ENCODE peak calls at places on chromosomes 13 and 19, in seven cellular contexts. F is NCI-H1092 treated with DMSO at 0.1 percent for 48 hours; N is PC-3; X is NK-92 treated with Interleukin-12 subunit alpha and Interleukin-12 subunit beta, amount 100 ng/mL, for 24 hours; U is heart left ventricle; K is activated naive CD4-positive, alpha-beta T cell treated with Interleukin-2 at 50 U/mL for 16 hours; G is spleen. Z is an unnamed sample.

GRCh38 chr13:70087247-70087646 is 20.4 kb upstream of the ATXN8OS start:
- DNase-seq in X (no peak), U (no peak), G (no peak), F (no peak), K (no peak), N (no peak), Z (no peak)

GRCh38 chr19:5803441-5803751 is 1.5 kb upstream of the NRTN start:
- DNase-seq in U (no peak), N (no peak), F (no peak), K (no peak), G (no peak), X (no peak), Z (no peak)

GRCh38 chr13:26132756-26133155 is 80.9 kb upstream of the SHISA2 start:
- DNase-seq in N (peak), G (no peak), F (no peak), X (no peak), U (no peak), K (no peak), Z (no peak)

GRCh38 chr19:11675569-11675968 is 63.2 kb downstream of the ZNF823 start:
- DNase-seq in K (no peak), X (no peak), U (no peak), F (no peak), G (no peak), N (no peak), Z (no peak)

GRCh38 chr19:14052470-14052869 is 9.4 kb downstream of the PALM3 start:
- DNase-seq in F (no peak), K (no peak), X (no peak), U (no peak), N (no peak), G (no peak), Z (no peak)

GRCh38 chr13:33016414-33017409 is at the start of gene KL:
- DNase-seq in G (peak), U (peak), K (no peak), X (no peak), N (no peak), F (no peak), Z (no peak)

GRCh38 chr13:114115191-114115671 is 17.2 kb downstream of the RASA3 start:
- DNase-seq in K (peak), F (no peak), U (no peak), G (peak), X (no peak), N (peak), Z (no peak)

GRCh38 chr19:31263317-31263716 is 85.9 kb downstream of the TSHZ3 start:
- DNase-seq in G (no peak), K (no peak), F (no peak), X (no peak), N (no peak), U (no peak), Z (no peak)

GRCh38 chr13:84126671-84127171 is 244.4 kb upstream of the SLITRK1 start:
- DNase-seq in U (no peak), F (peak), G (peak), N (no peak), K (no peak), X (no peak), Z (peak)

GRCh38 chr19:35433448-35433847 is 14.6 kb upstream of the FFAR2 start:
- DNase-seq in N (no peak), U (no peak), F (no peak), X (no peak), K (no peak), G (no peak), Z (no peak)

GRCh38 chr13:34174671-34175145 is 356.8 kb downstream of the RFC3 start:
- DNase-seq in F (no peak), N (peak), G (no peak), K (no peak), X (no peak), U (no peak), Z (no peak)

GRCh38 chr19:1466018-1466460 is 13.0 kb downstream of the C19orf25 start:
- DNase-seq in F (no peak), G (peak), N (no peak), K (no peak), X (no peak), U (peak), Z (no peak)

GRCh38 chr13:99660101-99660500 is 158.8 kb downstream of the TM9SF2 start:
- DNase-seq in K (no peak), U (no peak), F (no peak), X (no peak), N (no peak), G (no peak), Z (no peak)

GRCh38 chr19:23283925-23284324 is 33.7 kb upstream of the ZNF724 start:
- DNase-seq in K (peak), F (peak), U (no peak), X (no peak), N (peak), G (no peak), Z (no peak)

GRCh38 chr13:73940098-73940497 is 194.1 kb downstream of the KLF12 start:
- DNase-seq in X (no peak), G (no peak), U (no peak), F (no peak), N (no peak), K (no peak), Z (no peak)

GRCh38 chr19:47133021-47133471 is 2.4 kb downstream of the SAE1 start:
- DNase-seq in F (no peak), X (no peak), U (no peak), K (no peak), N (no peak), G (no peak), Z (no peak)

GRCh38 chr13:87003265-87003664 is 667.9 kb upstream of the SLITRK5 start:
- DNase-seq in F (no peak), K (no peak), G (no peak), U (no peak), X (no peak), N (no peak), Z (no peak)

GRCh38 chr13:51125495-51126226 is 14.6 kb upstream of the C13orf42 start:
- DNase-seq in F (peak), G (no peak), K (peak), U (no peak), X (no peak), N (peak), Z (peak)

Z was measured in NCI-H2081 treated with DMSO at 0.1 percent for 48 hours.